ENCODE peak calls at places on chromosome 5, in ten cellular contexts. J is A549, S is tibial artery, B is breast epithelium, C is gastrocnemius medialis, R is Karpas-422, W is ascending aorta, Z is heart left ventricle, H is body of pancreas, M is PC-9. G is an unnamed sample.

GRCh38 chr5:66144799-66145390 is 795 bp downstream of the SREK1 start:
- DNase-seq in H (no peak), M (no peak), Z (no peak), S (no peak), C (no peak), J (no peak), R (no peak), W (no peak), B (no peak), G (no peak)

GRCh38 chr5:62152394-62153123 is 153.4 kb upstream of the KIF2A start:
- DNase-seq in W (no peak), C (no peak), S (no peak), J (no peak), Z (no peak), M (no peak), H (no peak), B (no peak), R (no peak), G (no peak)

GRCh38 chr5:168291961-168292782 is 727 bp downstream of the WWC1 start:
- DNase-seq in S (no peak), R (no peak), W (no peak), J (no peak), B (no peak), M (no peak), Z (no peak), C (no peak), H (peak), G (no peak)

GRCh38 chr5:173785421-173785820 is 102.7 kb upstream of the CPEB4 start:
- DNase-seq in Z (no peak), H (no peak), M (no peak), J (no peak), C (no peak), S (no peak), R (no peak), B (no peak), W (no peak), G (no peak)

GRCh38 chr5:164352695-164353094 is 847.3 kb downstream of the MAT2B start:
- DNase-seq in R (no peak), W (no peak), C (no peak), J (no peak), H (no peak), S (no peak), M (no peak), Z (no peak), B (no peak), G (no peak)

GRCh38 chr5:176169393-176170063 is 68.7 kb upstream of the SIMC1 start:
- DNase-seq in C (no peak), R (no peak), J (no peak), M (no peak), S (no peak), H (no peak), Z (no peak), B (no peak), W (no peak), G (no peak)

GRCh38 chr5:137078171-137078665 is 420.9 kb downstream of the SPOCK1 start:
- DNase-seq in Z (no peak), M (peak), B (no peak), H (peak), C (peak), S (no peak), R (peak), W (no peak), J (peak), G (no peak)

GRCh38 chr5:57503433-57503832 is 20.8 kb upstream of the ACTBL2 start:
- DNase-seq in J (no peak), M (peak), Z (no peak), C (no peak), R (no peak), B (no peak), H (peak), W (no peak), S (no peak), G (no peak)

GRCh38 chr5:167861134-167861930 is 430.1 kb upstream of the WWC1 start:
- DNase-seq in C (no peak), Z (no peak), W (no peak), R (peak), H (no peak), B (no peak), M (no peak), S (no peak), J (peak), G (no peak)

GRCh38 chr5:134554319-134555222 is 29.1 kb downstream of the JADE2 start:
- DNase-seq in S (peak), J (peak), M (no peak), B (no peak), H (peak), W (no peak), Z (peak), C (peak), R (peak), G (peak)

GRCh38 chr5:133664422-133664821 is 52.1 kb upstream of the FSTL4 start:
- DNase-seq in W (no peak), R (no peak), H (no peak), B (no peak), J (peak), C (no peak), M (peak), Z (no peak), S (no peak), G (no peak)

GRCh38 chr5:122756263-122756911 is 18.5 kb upstream of the SNX2 start:
- DNase-seq in J (no peak), Z (no peak), R (no peak), B (no peak), S (no peak), W (no peak), H (peak), M (no peak), C (no peak), G (no peak)

GRCh38 chr5:75536147-75536546 is 24.5 kb downstream of the POLK start:
- DNase-seq in M (no peak), B (no peak), W (no peak), R (no peak), H (no peak), C (no peak), J (no peak), S (no peak), Z (no peak), G (no peak)

GRCh38 chr5:160188151-160188967 is 40.9 kb upstream of the FABP6 start:
- DNase-seq in S (peak), J (peak), Z (peak), C (peak), M (peak), W (no peak), R (no peak), H (peak), B (no peak), G (no peak)

GRCh38 chr5:141598389-141599360 is 20.1 kb downstream of the DIAPH1 start:
- DNase-seq in S (no peak), B (no peak), R (peak), W (no peak), C (no peak), J (no peak), H (no peak), M (no peak), Z (no peak), G (no peak)

GRCh38 chr5:96930058-96930457 is 5.8 kb upstream of the LNPEP start:
- DNase-seq in M (no peak), H (no peak), C (no peak), J (no peak), Z (no peak), S (no peak), R (no peak), W (no peak), B (no peak), G (no peak)

GRCh38 chr5:132473608-132474007 is 17.0 kb downstream of the IRF1 start:
- DNase-seq in H (no peak), R (no peak), W (peak), S (peak), M (no peak), B (no peak), Z (peak), J (no peak), C (peak), G (no peak)

GRCh38 chr5:98309785-98310566 is 463.5 kb upstream of the RGMB start:
- DNase-seq in M (peak), R (no peak), Z (no peak), W (no peak), B (no peak), J (peak), S (no peak), H (peak), C (no peak), G (no peak)

GRCh38 chr5:52531105-52531504 is 256.6 kb upstream of the ITGA1 start:
- DNase-seq in B (no peak), C (no peak), H (no peak), R (no peak), J (no peak), S (no peak), M (no peak), W (no peak), Z (no peak), G (no peak)

GRCh38 chr5:131270809-131271208 is 7.0 kb downstream of the CDC42SE2 start:
- DNase-seq in R (no peak), M (peak), C (no peak), Z (no peak), S (no peak), H (no peak), J (no peak), W (no peak), B (no peak), G (no peak)

GRCh38 chr5:10133830-10134229 is 115.9 kb downstream of the ATPSCKMT start:
- DNase-seq in W (no peak), C (no peak), R (no peak), M (peak), Z (no peak), H (no peak), J (no peak), B (no peak), S (no peak), G (no peak)

GRCh38 chr5:55154893-55155292 is 5.1 kb upstream of the GPX8 start:
- DNase-seq in Z (no peak), S (no peak), J (no peak), M (peak), W (no peak), C (no peak), R (no peak), B (no peak), H (no peak), G (no peak)

GRCh38 chr5:66558562-66558961 is 37.6 kb upstream of the MAST4 start:
- DNase-seq in J (no peak), B (no peak), Z (no peak), S (no peak), M (no peak), H (no peak), C (no peak), W (no peak), R (no peak), G (no peak)

GRCh38 chr5:154221371-154221896 is 30.9 kb downstream of the GALNT10 start:
- DNase-seq in H (peak), R (no peak), W (no peak), C (peak), Z (no peak), M (peak), S (peak), J (no peak), B (no peak), G (no peak)
- H3K27ac ChIP-seq in H (no peak), R (no peak), W (peak), C (no peak), Z (peak), M (peak), S (peak), J (peak), B (peak), G (peak)

DNA sequence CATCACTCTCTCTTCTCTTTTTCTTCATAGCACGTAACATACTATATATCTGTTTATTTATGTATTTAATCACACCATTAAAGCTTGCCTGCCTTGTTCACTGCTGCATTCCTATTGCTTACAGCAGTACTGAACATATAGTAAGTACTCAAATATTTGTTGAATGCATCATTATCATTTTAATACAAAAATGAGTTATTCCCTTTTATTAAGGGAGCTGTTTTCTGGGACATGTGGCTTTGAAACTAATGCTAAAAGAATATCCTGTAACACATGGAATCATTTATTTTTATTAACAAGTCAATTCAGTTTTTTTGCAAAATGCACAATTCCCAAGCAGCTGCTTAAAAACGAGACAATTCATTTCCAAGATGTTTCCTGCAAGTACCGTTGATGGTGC is 148.3 kb upstream of the NR3C1 start:
- DNase-seq in Z (no peak), M (no peak), S (no peak), B (no peak), C (no peak), W (no peak), R (no peak), H (no peak), J (no peak), G (no peak)
- H3K27ac ChIP-seq in Z (no peak), M (no peak), S (no peak), B (no peak), C (no peak), W (no peak), R (no peak), H (no peak), J (peak), G (no peak)

GRCh38 chr5:15575566-15576195 is 75.7 kb downstream of the FBXL7 start:
- DNase-seq in B (no peak), H (no peak), J (no peak), R (no peak), C (no peak), W (no peak), Z (no peak), M (no peak), S (no peak), G (no peak)

GRCh38 chr5:15574121-15574520 is 74.1 kb downstream of the FBXL7 start:
- DNase-seq in W (no peak), R (no peak), Z (no peak), S (no peak), C (no peak), B (no peak), M (no peak), J (no peak), H (no peak), G (no peak)

GRCh38 chr5:15573594-15573993 is 73.6 kb downstream of the FBXL7 start:
- DNase-seq in M (no peak), H (no peak), S (no peak), R (no peak), W (no peak), B (no peak), J (no peak), Z (no peak), C (no peak), G (no peak)

GRCh38 chr5:15577132-15577531 is 77.2 kb downstream of the FBXL7 start:
- DNase-seq in R (no peak), W (no peak), B (no peak), H (no peak), S (no peak), Z (no peak), C (no peak), J (no peak), M (no peak), G (no peak)

DNA sequence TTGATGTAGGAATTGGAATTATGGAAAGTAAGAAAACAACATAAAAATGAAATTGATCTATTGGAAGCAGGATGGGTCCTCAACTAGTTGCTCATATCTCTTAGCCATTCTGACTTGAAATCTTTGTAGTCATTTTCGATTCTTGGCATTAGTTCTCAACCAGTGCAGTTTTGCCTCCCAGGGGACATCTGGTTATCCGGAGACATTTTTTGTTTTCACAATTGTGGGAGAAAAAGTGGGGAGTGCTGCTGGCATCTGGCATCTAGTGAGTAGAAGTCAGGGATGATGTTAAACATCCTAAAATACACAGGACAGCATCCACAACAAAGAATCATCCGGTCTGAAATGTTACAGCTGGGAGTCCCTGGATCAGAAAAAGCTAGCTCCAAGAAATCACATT is 74.8 kb downstream of the FBXL7 start:
- DNase-seq in J (no peak), R (no peak), H (no peak), W (no peak), C (no peak), B (no peak), Z (no peak), M (no peak), S (no peak), G (no peak)
- H3K27ac ChIP-seq in J (no peak), R (no peak), H (no peak), W (no peak), C (no peak), B (no peak), Z (no peak), M (no peak), S (peak), G (no peak)

GRCh38 chr5:172642511-172642910 is 1.4 kb downstream of the NEURL1B start:
- DNase-seq in S (no peak), R (no peak), B (no peak), M (no peak), W (no peak), H (no peak), C (no peak), Z (peak), J (no peak), G (no peak)

GRCh38 chr5:172640139-172640538 is 924 bp upstream of the NEURL1B start:
- DNase-seq in W (no peak), M (no peak), S (no peak), J (no peak), H (no peak), B (no peak), R (no peak), Z (peak), C (no peak), G (no peak)

GRCh38 chr5:172642046-172642409 is 965 bp downstream of the NEURL1B start:
- DNase-seq in J (no peak), M (no peak), C (no peak), S (no peak), H (no peak), W (no peak), B (no peak), Z (no peak), R (no peak), G (no peak)

GRCh38 chr5:172640822-172641358 is at the start of gene NEURL1B:
- DNase-seq in S (peak), B (no peak), M (no peak), Z (peak), R (no peak), W (no peak), H (peak), C (peak), J (peak), G (peak)

DNA sequence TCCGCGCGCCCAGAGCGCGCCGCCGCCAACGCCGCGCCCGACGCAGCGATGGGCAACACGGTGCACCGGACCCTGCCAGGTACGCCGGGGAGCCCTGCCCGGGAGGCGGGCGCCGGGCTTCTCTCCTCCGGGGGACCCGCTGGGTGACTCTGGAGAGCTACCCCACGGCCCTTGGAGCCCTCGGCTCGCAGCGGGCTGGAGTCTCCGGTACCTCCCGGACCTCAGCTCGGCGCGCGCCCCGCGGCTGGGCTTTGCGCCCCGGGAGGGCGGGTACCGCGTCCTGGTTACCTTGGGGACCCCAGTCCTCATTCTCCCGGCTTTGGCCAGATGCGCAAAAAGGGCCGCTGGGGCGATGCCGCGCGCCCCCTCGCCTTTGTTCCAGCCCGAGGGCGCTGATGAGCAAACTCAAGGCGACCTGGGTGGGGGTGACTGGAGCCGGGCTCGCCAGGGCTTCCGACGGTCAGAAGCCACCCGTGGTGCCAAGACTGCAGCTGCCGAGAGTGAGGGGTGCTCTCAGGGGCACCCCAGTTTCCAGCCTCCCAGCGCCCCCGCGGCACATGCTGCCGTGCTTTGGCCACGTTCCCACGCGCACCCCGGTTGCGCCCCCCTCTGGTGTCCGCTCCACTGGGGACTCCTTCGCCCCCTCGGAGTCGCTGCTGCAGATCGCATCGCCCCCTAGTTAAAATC is 439 bp downstream of the NEURL1B start:
- DNase-seq in H (no peak), W (no peak), J (peak), S (no peak), Z (peak), R (no peak), M (no peak), C (no peak), B (no peak), G (no peak)
- H3K27ac ChIP-seq in H (peak), W (peak), J (peak), S (peak), Z (peak), R (no peak), M (no peak), C (peak), B (peak), G (peak)

GRCh38 chr5:151740336-151740942 is 18.0 kb downstream of the ATOX1 start:
- DNase-seq in R (peak), S (peak), M (peak), B (no peak), Z (peak), H (peak), J (peak), C (peak), W (no peak), G (peak)
- H3K27ac ChIP-seq in R (no peak), S (peak), M (no peak), B (peak), Z (peak), H (no peak), J (peak), C (peak), W (peak), G (peak)

GRCh38 chr5:180625125-180625790 is 24.1 kb downstream of the FLT4 start:
- DNase-seq in W (no peak), H (no peak), Z (no peak), S (no peak), R (no peak), C (no peak), J (no peak), B (no peak), M (no peak), G (no peak)

GRCh38 chr5:180623411-180623834 is 26.0 kb downstream of the FLT4 start:
- DNase-seq in B (no peak), M (no peak), J (no peak), C (no peak), W (no peak), R (no peak), S (no peak), H (no peak), Z (no peak), G (no peak)

GRCh38 chr5:180624630-180625029 is 24.8 kb downstream of the FLT4 start:
- DNase-seq in Z (no peak), H (no peak), C (no peak), W (no peak), R (no peak), B (no peak), S (no peak), M (no peak), J (no peak), G (no peak)

GRCh38 chr5:180622910-180623309 is 26.5 kb downstream of the FLT4 start:
- DNase-seq in C (no peak), Z (no peak), B (no peak), R (no peak), H (no peak), M (no peak), S (no peak), W (no peak), J (no peak), G (no peak)

DNA sequence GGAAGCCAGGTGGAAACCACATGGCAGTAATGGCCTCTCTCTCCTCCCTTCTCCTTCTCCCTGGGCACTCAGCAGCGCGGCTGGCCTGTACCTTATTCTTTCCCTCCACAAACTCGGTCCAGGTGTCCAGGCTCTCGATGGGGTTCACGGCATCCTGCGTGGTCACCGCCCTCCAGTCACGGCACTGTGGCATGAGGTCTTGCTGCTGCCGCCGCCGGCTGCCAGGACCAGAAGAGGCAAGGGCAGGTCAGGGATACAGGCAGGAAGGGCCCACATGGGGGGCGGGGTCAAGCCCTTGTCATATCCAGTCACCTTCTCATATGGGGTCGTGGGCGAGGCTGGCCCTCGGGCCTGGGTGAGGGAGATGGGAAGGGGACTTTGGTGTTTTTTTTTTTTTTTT is 25.6 kb downstream of the FLT4 start:
- DNase-seq in B (no peak), C (no peak), W (no peak), H (no peak), M (no peak), J (no peak), Z (no peak), S (no peak), R (no peak), G (no peak)
- H3K27ac ChIP-seq in B (peak), C (peak), W (no peak), H (no peak), M (no peak), J (no peak), Z (peak), S (no peak), R (no peak), G (no peak)

DNA sequence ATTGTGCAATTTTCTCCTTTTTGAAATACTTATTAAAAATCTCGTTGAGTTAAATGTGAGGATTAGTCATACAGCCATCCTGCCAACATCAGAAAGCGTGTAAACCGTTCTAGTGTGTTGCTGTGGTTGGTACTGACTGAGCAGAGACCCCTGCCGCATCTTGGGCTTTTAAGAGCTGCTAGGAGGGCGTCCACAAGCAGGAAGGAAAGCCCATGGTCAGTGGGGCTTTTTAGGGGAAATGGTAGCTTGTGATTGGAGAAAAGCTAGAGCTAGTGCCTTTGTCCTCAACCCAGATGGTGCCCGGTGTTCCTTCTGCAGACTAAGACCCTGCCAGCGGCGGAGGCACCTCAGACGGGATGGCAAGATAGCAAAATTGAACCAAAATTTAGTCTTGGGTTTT is 1.4 kb downstream of the SDHA start:
- DNase-seq in B (no peak), M (no peak), Z (no peak), W (no peak), C (no peak), J (no peak), S (no peak), H (no peak), R (peak), G (no peak)
- H3K27ac ChIP-seq in B (peak), M (no peak), Z (peak), W (peak), C (peak), J (peak), S (peak), H (no peak), R (peak), G (no peak)

G was measured in substantia nigra.